ENCODE peak calls at places on chromosomes 5 and 9, in seven cellular contexts. One of them, this sample, is unnamed.

GRCh38 chr5:152170350-152170749 is 234.7 kb downstream of the NMUR2 start:
- DNase-seq in endodermal cell: no peak
- DNase-seq in tibial nerve: no peak
- DNase-seq in heart right ventricle: no peak
- DNase-seq in cardiac fibroblast: no peak
- DNase-seq in D721Med: no peak
- DNase-seq in A549: peak; percentile 4
- DNase-seq in this sample: no peak

GRCh38 chr5:179294131-179294780 is 51.0 kb downstream of the ADAMTS2 start:
- DNase-seq in endodermal cell: no peak
- DNase-seq in tibial nerve: no peak
- DNase-seq in heart right ventricle: no peak
- DNase-seq in cardiac fibroblast: no peak
- DNase-seq in D721Med: no peak
- DNase-seq in A549: no peak
- DNase-seq in this sample: no peak

GRCh38 chr5:35771321-35771720 is 85.4 kb upstream of the IL7R start:
- DNase-seq in endodermal cell: no peak
- DNase-seq in tibial nerve: no peak
- DNase-seq in heart right ventricle: no peak
- DNase-seq in cardiac fibroblast: peak; percentile 61
- DNase-seq in D721Med: no peak
- DNase-seq in A549: no peak
- DNase-seq in this sample: no peak

GRCh38 chr5:88681402-88681801 is 201.6 kb downstream of the MEF2C start:
- DNase-seq in endodermal cell: no peak
- DNase-seq in tibial nerve: no peak
- DNase-seq in heart right ventricle: no peak
- DNase-seq in cardiac fibroblast: no peak
- DNase-seq in D721Med: no peak
- DNase-seq in A549: no peak
- DNase-seq in this sample: no peak

GRCh38 chr5:123119334-123119986 is 30.4 kb downstream of the PRDM6 start:
- DNase-seq in endodermal cell: peak; percentile 95
- DNase-seq in tibial nerve: no peak
- DNase-seq in heart right ventricle: no peak
- DNase-seq in cardiac fibroblast: peak; percentile 67
- DNase-seq in D721Med: no peak
- DNase-seq in A549: peak; percentile 75
- DNase-seq in this sample: peak; percentile 36

GRCh38 chr5:89735108-89735507 is 674.4 kb downstream of the CETN3 start:
- DNase-seq in endodermal cell: no peak
- DNase-seq in tibial nerve: no peak
- DNase-seq in heart right ventricle: no peak
- DNase-seq in cardiac fibroblast: peak; percentile 75
- DNase-seq in D721Med: no peak
- DNase-seq in A549: no peak
- DNase-seq in this sample: no peak

GRCh38 chr9:37005517-37006140 is 28.4 kb downstream of the PAX5 start:
- DNase-seq in endodermal cell: no peak
- DNase-seq in tibial nerve: no peak
- DNase-seq in heart right ventricle: no peak
- DNase-seq in cardiac fibroblast: no peak
- DNase-seq in D721Med: no peak
- DNase-seq in A549: no peak
- DNase-seq in this sample: no peak

GRCh38 chr5:15320896-15321295 is 179.1 kb upstream of the FBXL7 start:
- DNase-seq in endodermal cell: no peak
- DNase-seq in tibial nerve: no peak
- DNase-seq in heart right ventricle: no peak
- DNase-seq in cardiac fibroblast: no peak
- DNase-seq in D721Med: no peak
- DNase-seq in A549: no peak
- DNase-seq in this sample: no peak

GRCh38 chr9:106019017-106019692 is 324.8 kb downstream of the TMEM38B start:
- DNase-seq in endodermal cell: no peak
- DNase-seq in tibial nerve: no peak
- DNase-seq in heart right ventricle: peak; percentile 34
- DNase-seq in cardiac fibroblast: no peak
- DNase-seq in D721Med: no peak
- DNase-seq in A549: no peak
- DNase-seq in this sample: no peak

GRCh38 chr5:140630296-140630695 is 2.7 kb downstream of the CD14 start:
- DNase-seq in endodermal cell: no peak
- DNase-seq in tibial nerve: no peak
- DNase-seq in heart right ventricle: no peak
- DNase-seq in cardiac fibroblast: no peak
- DNase-seq in D721Med: no peak
- DNase-seq in A549: no peak
- DNase-seq in this sample: no peak

GRCh38 chr5:44266882-44267577 is 122.2 kb downstream of the FGF10 start:
- DNase-seq in endodermal cell: no peak
- DNase-seq in tibial nerve: no peak
- DNase-seq in heart right ventricle: no peak
- DNase-seq in cardiac fibroblast: no peak
- DNase-seq in D721Med: no peak
- DNase-seq in A549: no peak
- DNase-seq in this sample: peak; percentile 33

GRCh38 chr5:180353226-180353962 is at the start of gene GFPT2:
- DNase-seq in endodermal cell: peak; percentile 94
- DNase-seq in tibial nerve: peak; percentile 72
- DNase-seq in heart right ventricle: peak; percentile 70
- DNase-seq in cardiac fibroblast: peak; percentile 90
- DNase-seq in D721Med: peak; percentile 99
- DNase-seq in A549: peak; percentile 69
- DNase-seq in this sample: peak; percentile 82

GRCh38 chr5:51278458-51279049 is 104.7 kb upstream of the ISL1 start:
- DNase-seq in endodermal cell: no peak
- DNase-seq in tibial nerve: no peak
- DNase-seq in heart right ventricle: no peak
- DNase-seq in cardiac fibroblast: no peak
- DNase-seq in D721Med: no peak
- DNase-seq in A549: no peak
- DNase-seq in this sample: no peak

GRCh38 chr9:133169102-133169501 is 5.4 kb upstream of the GBGT1 start:
- DNase-seq in endodermal cell: no peak
- DNase-seq in tibial nerve: no peak
- DNase-seq in heart right ventricle: no peak
- DNase-seq in cardiac fibroblast: no peak
- DNase-seq in D721Med: no peak
- DNase-seq in A549: no peak
- DNase-seq in this sample: no peak

GRCh38 chr5:143086851-143087637 is 316.4 kb downstream of the NR3C1 start:
- DNase-seq in endodermal cell: no peak
- DNase-seq in tibial nerve: no peak
- DNase-seq in heart right ventricle: no peak
- DNase-seq in cardiac fibroblast: peak; percentile 47
- DNase-seq in D721Med: no peak
- DNase-seq in A549: peak; percentile 70
- DNase-seq in this sample: no peak

GRCh38 chr5:175223336-175223735 is 220.6 kb downstream of the DRD1 start:
- DNase-seq in endodermal cell: no peak
- DNase-seq in tibial nerve: no peak
- DNase-seq in heart right ventricle: no peak
- DNase-seq in cardiac fibroblast: no peak
- DNase-seq in D721Med: no peak
- DNase-seq in A549: no peak
- DNase-seq in this sample: no peak

GRCh38 chr9:109721021-109721420 is 59.0 kb upstream of the PALM2AKAP2 start:
- DNase-seq in endodermal cell: peak; percentile 68
- DNase-seq in tibial nerve: no peak
- DNase-seq in heart right ventricle: no peak
- DNase-seq in cardiac fibroblast: peak; percentile 10
- DNase-seq in D721Med: no peak
- DNase-seq in A549: no peak
- DNase-seq in this sample: no peak

DNA sequence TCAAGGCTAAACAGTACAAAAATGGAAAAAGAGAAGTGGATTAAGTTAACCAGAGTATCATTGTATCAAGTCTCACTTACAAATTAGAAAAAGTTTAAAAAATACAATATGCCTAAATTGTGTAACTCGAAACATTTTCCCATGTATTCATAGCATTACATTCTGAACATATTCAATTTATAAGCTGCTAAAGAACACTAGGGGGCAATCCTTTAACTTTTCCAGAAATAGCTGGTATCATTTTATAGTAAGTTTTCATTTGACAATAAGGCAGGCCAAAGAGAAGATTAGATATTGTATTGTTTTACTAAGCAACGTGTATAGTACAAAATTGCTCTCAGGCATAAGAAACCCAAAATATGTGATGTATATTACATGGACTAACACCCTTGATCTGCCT is 234.6 kb downstream of the ADGRV1 start:
- DNase-seq in endodermal cell: no peak
- DNase-seq in tibial nerve: no peak
- DNase-seq in heart right ventricle: no peak
- DNase-seq in cardiac fibroblast: no peak
- DNase-seq in D721Med: no peak
- DNase-seq in A549: no peak
- DNase-seq in this sample: no peak
- TF ChIP-seq CTCF in endodermal cell: peak; percentile 22
- TF ChIP-seq CTCF in tibial nerve: no peak
- TF ChIP-seq CTCF in heart right ventricle: no peak
- TF ChIP-seq CTCF in cardiac fibroblast: no peak
- TF ChIP-seq CTCF in D721Med: no peak
- TF ChIP-seq CTCF in A549: peak; percentile 23
- TF ChIP-seq CTCF in this sample: no peak

DNA sequence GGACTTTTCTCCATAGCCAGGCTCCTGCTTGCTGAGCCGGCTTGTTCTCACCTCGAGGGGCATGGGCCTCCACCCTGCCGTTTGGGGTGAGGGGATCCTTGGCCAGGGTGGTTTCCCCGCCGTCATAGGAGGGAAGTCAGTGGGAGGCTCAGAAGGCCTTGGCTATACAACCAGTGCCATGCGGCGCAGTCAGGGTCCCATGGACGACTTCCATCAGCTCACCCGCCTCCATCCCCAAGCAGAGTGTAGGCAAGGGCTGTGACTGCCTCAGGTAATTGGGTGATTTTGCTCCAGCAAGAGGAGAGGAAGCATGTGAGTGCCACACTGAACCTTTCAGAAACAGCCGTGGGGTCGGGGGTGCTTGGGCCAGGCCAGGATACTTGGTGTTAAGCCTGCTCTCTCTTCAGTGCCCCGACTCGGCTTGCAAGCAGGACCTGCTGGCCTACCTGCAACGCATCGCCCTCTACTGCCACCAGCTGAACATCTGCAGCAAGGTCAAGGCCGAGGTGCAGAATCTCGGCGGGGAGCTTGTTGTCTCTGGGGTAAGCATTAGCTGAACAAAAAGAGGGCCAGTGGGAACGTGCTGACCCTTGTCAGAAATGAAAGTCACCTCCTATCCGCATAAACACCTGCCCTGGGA is 57.2 kb upstream of the LRRTM2 start:
- DNase-seq in endodermal cell: peak; percentile 87
- DNase-seq in tibial nerve: no peak
- DNase-seq in heart right ventricle: no peak
- DNase-seq in cardiac fibroblast: no peak
- DNase-seq in D721Med: no peak
- DNase-seq in A549: peak; percentile 44
- DNase-seq in this sample: no peak
- TF ChIP-seq CTCF in endodermal cell: peak; percentile 76
- TF ChIP-seq CTCF in tibial nerve: no peak
- TF ChIP-seq CTCF in heart right ventricle: no peak
- TF ChIP-seq CTCF in cardiac fibroblast: no peak
- TF ChIP-seq CTCF in D721Med: peak; percentile 12
- TF ChIP-seq CTCF in A549: no peak
- TF ChIP-seq CTCF in this sample: no peak

DNA sequence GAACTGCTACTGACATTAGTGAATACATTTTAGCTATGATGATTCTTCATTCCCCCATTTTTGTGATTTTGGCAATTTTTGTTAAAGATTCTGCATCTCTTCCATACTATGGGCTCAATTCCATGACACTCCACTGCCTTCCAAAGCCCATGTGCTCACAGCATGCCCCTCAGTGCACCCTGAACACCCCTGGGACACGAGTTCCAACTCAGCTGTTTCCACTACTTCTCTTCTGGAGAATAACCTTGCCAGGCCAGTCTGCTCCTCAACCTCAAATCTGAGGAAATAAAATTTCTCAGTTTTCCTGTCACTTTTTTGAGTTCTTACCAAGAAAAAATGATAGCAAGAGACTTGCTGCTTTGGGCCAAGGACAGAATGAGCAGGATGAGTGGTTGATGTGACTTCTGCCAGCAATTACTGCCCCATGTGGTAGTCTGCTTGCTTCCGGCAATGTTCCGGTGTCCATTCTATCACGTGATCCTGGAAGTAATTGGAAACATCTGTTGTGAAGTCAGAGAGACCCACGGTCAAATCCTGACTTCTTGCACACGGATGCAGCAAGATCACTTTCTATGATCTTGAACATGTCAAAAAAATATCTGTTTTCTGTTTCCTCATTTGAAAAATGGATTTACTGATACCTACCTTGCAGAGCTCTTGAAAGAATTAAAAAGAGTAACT is 58.3 kb downstream of the EGFLAM start:
- DNase-seq in endodermal cell: no peak
- DNase-seq in tibial nerve: no peak
- DNase-seq in heart right ventricle: peak; percentile 41
- DNase-seq in cardiac fibroblast: peak; percentile 54
- DNase-seq in D721Med: no peak
- DNase-seq in A549: no peak
- DNase-seq in this sample: no peak
- TF ChIP-seq CTCF in endodermal cell: no peak
- TF ChIP-seq CTCF in tibial nerve: no peak
- TF ChIP-seq CTCF in heart right ventricle: no peak
- TF ChIP-seq CTCF in cardiac fibroblast: no peak
- TF ChIP-seq CTCF in D721Med: no peak
- TF ChIP-seq CTCF in A549: no peak
- TF ChIP-seq CTCF in this sample: no peak

DNA sequence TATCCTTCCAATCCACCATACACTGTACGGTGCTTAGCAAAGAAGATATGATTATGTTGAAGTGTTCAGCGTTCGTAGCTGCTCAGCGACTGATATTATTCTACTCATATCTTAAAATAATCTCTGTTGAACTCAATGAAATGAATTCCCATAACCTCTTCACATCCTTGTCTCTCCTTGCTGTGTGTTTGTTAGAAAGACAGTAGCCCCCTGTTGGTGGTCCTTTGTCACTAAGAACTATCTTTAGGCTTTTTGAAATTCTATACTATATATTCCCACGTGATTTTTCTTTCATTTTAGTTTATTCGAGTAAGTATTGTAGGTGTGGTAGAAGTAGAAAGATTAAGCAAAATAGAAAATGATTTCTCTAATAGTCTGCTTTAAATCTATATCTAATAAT is 762.8 kb upstream of the WWC1 start:
- DNase-seq in endodermal cell: no peak
- DNase-seq in tibial nerve: no peak
- DNase-seq in heart right ventricle: no peak
- DNase-seq in cardiac fibroblast: no peak
- DNase-seq in D721Med: no peak
- DNase-seq in A549: no peak
- DNase-seq in this sample: no peak
- TF ChIP-seq CTCF in endodermal cell: peak; percentile 80
- TF ChIP-seq CTCF in tibial nerve: no peak
- TF ChIP-seq CTCF in heart right ventricle: no peak
- TF ChIP-seq CTCF in cardiac fibroblast: no peak
- TF ChIP-seq CTCF in D721Med: no peak
- TF ChIP-seq CTCF in A549: no peak
- TF ChIP-seq CTCF in this sample: peak; percentile 41

This sample was measured in endothelial cell.